ENCODE peak calls at places on chromosomes 7 and 10, in ten cellular contexts. One of them, this sample, is unnamed.

GRCh38 chr7:96508371-96508770 is 186.5 kb upstream of the SLC25A13 start:
- DNase-seq in iPS DF 6.9: no peak
- DNase-seq in body of pancreas: no peak
- DNase-seq in tibial artery: no peak
- DNase-seq in IMR-90: no peak
- DNase-seq in pancreas: no peak
- DNase-seq in psoas muscle: no peak
- DNase-seq in brain microvascular endothelial cell: no peak
- DNase-seq in cardiac muscle cell: no peak
- DNase-seq in right lobe of liver: no peak
- DNase-seq in this sample: no peak

GRCh38 chr7:99098317-99098823 is 45.5 kb downstream of the SMURF1 start:
- DNase-seq in cardiac muscle cell: no peak
- DNase-seq in pancreas: no peak
- DNase-seq in psoas muscle: no peak
- DNase-seq in right lobe of liver: no peak
- DNase-seq in IMR-90: no peak
- DNase-seq in body of pancreas: no peak
- DNase-seq in tibial artery: no peak
- DNase-seq in brain microvascular endothelial cell: no peak
- DNase-seq in iPS DF 6.9: no peak
- DNase-seq in this sample: no peak

GRCh38 chr7:75565129-75565528 is 73.0 kb downstream of the SPDYE5 start:
- DNase-seq in cardiac muscle cell: no peak
- DNase-seq in pancreas: no peak
- DNase-seq in IMR-90: peak; percentile 93
- DNase-seq in iPS DF 6.9: no peak
- DNase-seq in tibial artery: no peak
- DNase-seq in right lobe of liver: no peak
- DNase-seq in psoas muscle: no peak
- DNase-seq in body of pancreas: peak; percentile 7
- DNase-seq in brain microvascular endothelial cell: peak; percentile 90
- DNase-seq in this sample: no peak

GRCh38 chr10:24891823-24892222 is 60.6 kb downstream of the PRTFDC1 start:
- DNase-seq in right lobe of liver: no peak
- DNase-seq in body of pancreas: no peak
- DNase-seq in pancreas: no peak
- DNase-seq in psoas muscle: no peak
- DNase-seq in IMR-90: peak; percentile 92
- DNase-seq in brain microvascular endothelial cell: peak; percentile 75
- DNase-seq in iPS DF 6.9: no peak
- DNase-seq in tibial artery: no peak
- DNase-seq in cardiac muscle cell: no peak
- DNase-seq in this sample: no peak

GRCh38 chr7:43756368-43757072 is 2.0 kb upstream of the BLVRA start:
- DNase-seq in pancreas: no peak
- DNase-seq in iPS DF 6.9: no peak
- DNase-seq in body of pancreas: no peak
- DNase-seq in right lobe of liver: no peak
- DNase-seq in IMR-90: peak; percentile 85
- DNase-seq in psoas muscle: no peak
- DNase-seq in cardiac muscle cell: no peak
- DNase-seq in brain microvascular endothelial cell: peak; percentile 60
- DNase-seq in tibial artery: no peak
- DNase-seq in this sample: no peak

GRCh38 chr7:21041252-21041651 is 254.6 kb upstream of the SP8 start:
- DNase-seq in brain microvascular endothelial cell: no peak
- DNase-seq in right lobe of liver: no peak
- DNase-seq in pancreas: no peak
- DNase-seq in body of pancreas: no peak
- DNase-seq in iPS DF 6.9: no peak
- DNase-seq in tibial artery: no peak
- DNase-seq in IMR-90: no peak
- DNase-seq in cardiac muscle cell: no peak
- DNase-seq in psoas muscle: no peak
- DNase-seq in this sample: no peak

GRCh38 chr10:78931333-78932083 is 137.3 kb upstream of the ZMIZ1 start:
- DNase-seq in IMR-90: peak; percentile 88
- DNase-seq in brain microvascular endothelial cell: peak; percentile 87
- DNase-seq in right lobe of liver: no peak
- DNase-seq in pancreas: no peak
- DNase-seq in psoas muscle: peak; percentile 84
- DNase-seq in body of pancreas: peak; percentile 25
- DNase-seq in cardiac muscle cell: no peak
- DNase-seq in tibial artery: peak; percentile 82
- DNase-seq in iPS DF 6.9: no peak
- DNase-seq in this sample: peak; percentile 83

GRCh38 chr10:118003146-118003545 is 43.6 kb downstream of the RAB11FIP2 start:
- DNase-seq in tibial artery: no peak
- DNase-seq in pancreas: no peak
- DNase-seq in cardiac muscle cell: no peak
- DNase-seq in right lobe of liver: no peak
- DNase-seq in IMR-90: no peak
- DNase-seq in body of pancreas: no peak
- DNase-seq in brain microvascular endothelial cell: no peak
- DNase-seq in psoas muscle: no peak
- DNase-seq in iPS DF 6.9: no peak
- DNase-seq in this sample: no peak

GRCh38 chr7:134826105-134826504 is 46.7 kb downstream of the CALD1 start:
- DNase-seq in iPS DF 6.9: no peak
- DNase-seq in psoas muscle: no peak
- DNase-seq in tibial artery: no peak
- DNase-seq in body of pancreas: no peak
- DNase-seq in right lobe of liver: no peak
- DNase-seq in brain microvascular endothelial cell: peak; percentile 92
- DNase-seq in pancreas: no peak
- DNase-seq in cardiac muscle cell: no peak
- DNase-seq in IMR-90: peak; percentile 91
- DNase-seq in this sample: no peak

GRCh38 chr7:88664630-88665233 is 94.8 kb upstream of the ZNF804B start:
- DNase-seq in tibial artery: no peak
- DNase-seq in IMR-90: no peak
- DNase-seq in brain microvascular endothelial cell: peak; percentile 21
- DNase-seq in psoas muscle: no peak
- DNase-seq in right lobe of liver: no peak
- DNase-seq in cardiac muscle cell: no peak
- DNase-seq in pancreas: no peak
- DNase-seq in body of pancreas: no peak
- DNase-seq in iPS DF 6.9: peak; percentile 47
- DNase-seq in this sample: no peak

GRCh38 chr10:98376485-98376884 is 38.5 kb downstream of the PYROXD2 start:
- DNase-seq in psoas muscle: no peak
- DNase-seq in brain microvascular endothelial cell: no peak
- DNase-seq in iPS DF 6.9: no peak
- DNase-seq in pancreas: no peak
- DNase-seq in body of pancreas: no peak
- DNase-seq in IMR-90: peak; percentile 69
- DNase-seq in tibial artery: no peak
- DNase-seq in right lobe of liver: no peak
- DNase-seq in cardiac muscle cell: no peak
- DNase-seq in this sample: no peak

GRCh38 chr7:138756591-138757222 is 41.1 kb upstream of the TMEM213 start:
- DNase-seq in iPS DF 6.9: no peak
- DNase-seq in right lobe of liver: no peak
- DNase-seq in psoas muscle: no peak
- DNase-seq in brain microvascular endothelial cell: no peak
- DNase-seq in IMR-90: no peak
- DNase-seq in tibial artery: no peak
- DNase-seq in body of pancreas: no peak
- DNase-seq in cardiac muscle cell: no peak
- DNase-seq in pancreas: no peak
- DNase-seq in this sample: no peak

GRCh38 chr7:105216786-105217185 is 171.9 kb downstream of the SRPK2 start:
- DNase-seq in brain microvascular endothelial cell: no peak
- DNase-seq in cardiac muscle cell: no peak
- DNase-seq in pancreas: no peak
- DNase-seq in IMR-90: no peak
- DNase-seq in body of pancreas: no peak
- DNase-seq in iPS DF 6.9: no peak
- DNase-seq in psoas muscle: no peak
- DNase-seq in right lobe of liver: no peak
- DNase-seq in tibial artery: no peak
- DNase-seq in this sample: no peak

GRCh38 chr7:28041508-28042314 is 138.9 kb downstream of the JAZF1 start:
- DNase-seq in body of pancreas: no peak
- DNase-seq in iPS DF 6.9: no peak
- DNase-seq in IMR-90: peak; percentile 90
- DNase-seq in right lobe of liver: no peak
- DNase-seq in brain microvascular endothelial cell: peak; percentile 82
- DNase-seq in psoas muscle: no peak
- DNase-seq in pancreas: no peak
- DNase-seq in cardiac muscle cell: no peak
- DNase-seq in tibial artery: no peak
- DNase-seq in this sample: no peak

GRCh38 chr7:13988765-13989137 is 715 bp downstream of the ETV1 start:
- DNase-seq in cardiac muscle cell: peak; percentile 34
- DNase-seq in iPS DF 6.9: no peak
- DNase-seq in tibial artery: no peak
- DNase-seq in body of pancreas: no peak
- DNase-seq in IMR-90: peak; percentile 26
- DNase-seq in brain microvascular endothelial cell: peak; percentile 25
- DNase-seq in right lobe of liver: peak; percentile 13
- DNase-seq in psoas muscle: no peak
- DNase-seq in pancreas: no peak
- DNase-seq in this sample: no peak

GRCh38 chr10:130500251-130501000 is 364.2 kb downstream of the GLRX3 start:
- DNase-seq in brain microvascular endothelial cell: no peak
- DNase-seq in pancreas: no peak
- DNase-seq in cardiac muscle cell: no peak
- DNase-seq in psoas muscle: no peak
- DNase-seq in IMR-90: no peak
- DNase-seq in body of pancreas: no peak
- DNase-seq in tibial artery: no peak
- DNase-seq in iPS DF 6.9: no peak
- DNase-seq in right lobe of liver: no peak
- DNase-seq in this sample: no peak

GRCh38 chr10:55410415-55410885 is 609.4 kb upstream of the PCDH15 start:
- DNase-seq in brain microvascular endothelial cell: peak; percentile 4
- DNase-seq in psoas muscle: peak; percentile 49
- DNase-seq in pancreas: no peak
- DNase-seq in iPS DF 6.9: no peak
- DNase-seq in cardiac muscle cell: peak; percentile 76
- DNase-seq in body of pancreas: peak; percentile 62
- DNase-seq in tibial artery: no peak
- DNase-seq in right lobe of liver: no peak
- DNase-seq in IMR-90: no peak
- DNase-seq in this sample: no peak

GRCh38 chr10:44830022-44830421 is 81.1 kb upstream of the TMEM72 start:
- DNase-seq in right lobe of liver: no peak
- DNase-seq in IMR-90: peak; percentile 74
- DNase-seq in psoas muscle: no peak
- DNase-seq in cardiac muscle cell: no peak
- DNase-seq in body of pancreas: no peak
- DNase-seq in iPS DF 6.9: no peak
- DNase-seq in pancreas: no peak
- DNase-seq in brain microvascular endothelial cell: no peak
- DNase-seq in tibial artery: no peak
- DNase-seq in this sample: no peak

GRCh38 chr7:1725766-1726630 is 55.9 kb downstream of the ELFN1 start:
- DNase-seq in IMR-90: no peak
- DNase-seq in psoas muscle: no peak
- DNase-seq in iPS DF 6.9: no peak
- DNase-seq in brain microvascular endothelial cell: no peak
- DNase-seq in pancreas: peak; percentile 46
- DNase-seq in tibial artery: no peak
- DNase-seq in right lobe of liver: no peak
- DNase-seq in cardiac muscle cell: no peak
- DNase-seq in body of pancreas: no peak
- DNase-seq in this sample: no peak
- H3K27me3 ChIP-seq in IMR-90: peaks cover 4% of the 10 kb centered on the region
- H3K27me3 ChIP-seq in psoas muscle: no peaks in the 10 kb centered on the region
- H3K27me3 ChIP-seq in iPS DF 6.9: no peaks in the 10 kb centered on the region
- H3K27me3 ChIP-seq in brain microvascular endothelial cell: no peaks in the 10 kb centered on the region
- H3K27me3 ChIP-seq in pancreas: no peaks in the 10 kb centered on the region
- H3K27me3 ChIP-seq in tibial artery: no peaks in the 10 kb centered on the region
- H3K27me3 ChIP-seq in right lobe of liver: no peaks in the 10 kb centered on the region
- H3K27me3 ChIP-seq in cardiac muscle cell: no peaks in the 10 kb centered on the region
- H3K27me3 ChIP-seq in body of pancreas: no peaks in the 10 kb centered on the region
- H3K27me3 ChIP-seq in this sample: no peaks in the 10 kb centered on the region

GRCh38 chr10:112915590-112916572 is 34.2 kb upstream of the TCF7L2 start:
- DNase-seq in right lobe of liver: peak; percentile 59
- DNase-seq in psoas muscle: no peak
- DNase-seq in cardiac muscle cell: no peak
- DNase-seq in IMR-90: peak; percentile 51
- DNase-seq in iPS DF 6.9: no peak
- DNase-seq in brain microvascular endothelial cell: no peak
- DNase-seq in tibial artery: peak; percentile 43
- DNase-seq in body of pancreas: peak; percentile 62
- DNase-seq in pancreas: no peak
- DNase-seq in this sample: no peak
- H3K27ac ChIP-seq in right lobe of liver: peak overlapping the region; percentile 43
- H3K27ac ChIP-seq in psoas muscle: no peak overlapping the region
- H3K27ac ChIP-seq in cardiac muscle cell: no peak overlapping the region
- H3K27ac ChIP-seq in IMR-90: peak overlapping the region; percentile 36
- H3K27ac ChIP-seq in iPS DF 6.9: no peak overlapping the region
- H3K27ac ChIP-seq in brain microvascular endothelial cell: no peak overlapping the region
- H3K27ac ChIP-seq in tibial artery: no peak overlapping the region
- H3K27ac ChIP-seq in body of pancreas: peak overlapping the region; percentile 34
- H3K27ac ChIP-seq in pancreas: peak overlapping the region; percentile 38
- H3K27ac ChIP-seq in this sample: peak overlapping the region; percentile 42

DNA sequence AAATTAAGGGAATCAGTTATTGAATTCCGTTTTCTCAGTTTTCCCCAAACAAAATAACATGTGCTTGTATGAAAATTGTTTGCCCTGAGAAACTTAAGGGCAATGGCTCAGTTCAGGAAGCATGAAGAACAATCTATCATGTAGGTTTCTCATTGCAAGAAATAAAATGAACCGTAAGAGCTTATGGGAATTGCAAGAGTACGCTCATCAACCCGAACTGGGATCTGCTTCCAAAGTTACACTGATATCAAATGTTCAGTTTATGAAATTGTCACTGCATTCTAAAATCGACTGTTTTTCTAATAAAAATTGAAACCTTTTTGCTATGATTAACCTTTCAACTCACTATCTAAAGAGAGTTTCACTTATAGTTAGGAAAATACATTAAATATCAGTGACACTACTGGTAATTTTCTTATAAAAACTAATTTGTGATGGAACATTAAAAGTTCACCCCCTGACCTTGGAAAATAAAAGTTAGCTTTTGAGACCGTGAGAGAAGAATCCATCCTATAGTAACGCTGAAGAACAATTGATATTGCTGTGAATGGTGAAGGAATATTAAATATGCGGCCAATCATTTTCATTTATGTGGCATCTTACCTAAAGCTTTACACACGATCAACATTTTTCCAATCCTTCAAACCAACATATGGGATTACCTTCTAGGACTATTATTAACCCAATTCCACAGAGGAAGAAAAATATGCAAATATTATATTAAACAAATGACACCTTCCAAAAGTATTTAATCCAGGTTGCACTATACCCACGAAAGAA is 2.3 kb downstream of the MEOX2 start:
- DNase-seq in IMR-90: no peak
- DNase-seq in psoas muscle: no peak
- DNase-seq in brain microvascular endothelial cell: no peak
- DNase-seq in tibial artery: no peak
- DNase-seq in iPS DF 6.9: no peak
- DNase-seq in cardiac muscle cell: no peak
- DNase-seq in pancreas: no peak
- DNase-seq in body of pancreas: no peak
- DNase-seq in right lobe of liver: no peak
- DNase-seq in this sample: no peak
- H3K27me3 ChIP-seq in IMR-90: peaks cover 46% of the 10 kb centered on the region
- H3K27me3 ChIP-seq in psoas muscle: peaks cover 37% of the 10 kb centered on the region
- H3K27me3 ChIP-seq in brain microvascular endothelial cell: peaks cover 9% of the 10 kb centered on the region
- H3K27me3 ChIP-seq in tibial artery: no peaks in the 10 kb centered on the region
- H3K27me3 ChIP-seq in iPS DF 6.9: peaks cover 31% of the 10 kb centered on the region
- H3K27me3 ChIP-seq in cardiac muscle cell: peaks cover 86% of the 10 kb centered on the region
- H3K27me3 ChIP-seq in pancreas: peaks cover 7% of the 10 kb centered on the region
- H3K27me3 ChIP-seq in body of pancreas: peaks cover 12% of the 10 kb centered on the region
- H3K27me3 ChIP-seq in right lobe of liver: peaks cover 6% of the 10 kb centered on the region
- H3K27me3 ChIP-seq in this sample: no peaks in the 10 kb centered on the region

GRCh38 chr7:101108961-101109360 is 17.9 kb upstream of the SERPINE1 start:
- DNase-seq in tibial artery: no peak
- DNase-seq in IMR-90: no peak
- DNase-seq in pancreas: no peak
- DNase-seq in body of pancreas: no peak
- DNase-seq in right lobe of liver: no peak
- DNase-seq in psoas muscle: no peak
- DNase-seq in brain microvascular endothelial cell: no peak
- DNase-seq in cardiac muscle cell: no peak
- DNase-seq in iPS DF 6.9: no peak
- DNase-seq in this sample: no peak
- H3K27ac ChIP-seq in tibial artery: peak overlapping the region; percentile 57
- H3K27ac ChIP-seq in IMR-90: no peak overlapping the region
- H3K27ac ChIP-seq in pancreas: no peak overlapping the region
- H3K27ac ChIP-seq in body of pancreas: no peak overlapping the region
- H3K27ac ChIP-seq in right lobe of liver: no peak overlapping the region
- H3K27ac ChIP-seq in psoas muscle: peak overlapping the region; percentile 30
- H3K27ac ChIP-seq in brain microvascular endothelial cell: peak overlapping the region; percentile 42
- H3K27ac ChIP-seq in cardiac muscle cell: no peak overlapping the region
- H3K27ac ChIP-seq in iPS DF 6.9: no peak overlapping the region
- H3K27ac ChIP-seq in this sample: no peak overlapping the region